ENCODE peak calls at places on chromosomes 6 and 20, in six cellular contexts. I is activated T-cell treated with anti-CD3 and anti-CD28 coated beads, Interleukin-2, amount 50 U/mL, for 24 hours; N is hippocampal formation; V is SK-MEL-5; B is neural crest cell; E is H7. Q is an unnamed sample.

GRCh38 chr6:45965787-45966186 is 49.9 kb downstream of the CLIC5 start:
- DNase-seq in I (no peak), N (no peak), V (no peak), B (no peak), E (no peak), Q (no peak)

GRCh38 chr6:149815788-149816187 is 48.4 kb downstream of the LRP11 start:
- DNase-seq in I (no peak), N (no peak), V (no peak), B (no peak), E (no peak), Q (no peak)

GRCh38 chr6:92810913-92811312 is 608.4 kb downstream of the EPHA7 start:
- DNase-seq in I (no peak), N (no peak), V (peak), B (peak), E (peak), Q (no peak)

GRCh38 chr6:169158182-169158573 is 95.5 kb downstream of the THBS2 start:
- DNase-seq in I (no peak), N (peak), V (no peak), B (peak), E (peak), Q (peak)

GRCh38 chr6:88848870-88849269 is 114.5 kb downstream of the RNGTT start:
- DNase-seq in I (no peak), N (no peak), V (no peak), B (no peak), E (no peak), Q (no peak)

GRCh38 chr6:13761361-13762036 is 49.9 kb upstream of the RANBP9 start:
- DNase-seq in I (no peak), N (no peak), V (no peak), B (no peak), E (no peak), Q (no peak)

GRCh38 chr6:157335829-157336228 is 12.5 kb upstream of the TMEM242 start:
- DNase-seq in I (no peak), N (no peak), V (no peak), B (no peak), E (no peak), Q (no peak)

GRCh38 chr6:157073596-157073995 is 249.7 kb downstream of the TMEM242 start:
- DNase-seq in I (no peak), N (no peak), V (no peak), B (no peak), E (no peak), Q (no peak)

GRCh38 chr20:953742-954141 is 37.6 kb upstream of the ANGPT4 start:
- DNase-seq in I (no peak), N (no peak), V (peak), B (no peak), E (peak), Q (no peak)

GRCh38 chr20:41072099-41072798 is 43.6 kb downstream of the TOP1 start:
- DNase-seq in I (no peak), N (no peak), V (no peak), B (no peak), E (peak), Q (no peak)

GRCh38 chr6:89729818-89730217 is 89.8 kb downstream of the MDN1 start:
- DNase-seq in I (no peak), N (no peak), V (no peak), B (no peak), E (no peak), Q (no peak)